ENCODE peak calls at places on chromosomes 2 and 18, in ten cellular contexts. A is activated CD8-positive, alpha-beta T cell treated with anti-CD3 and anti-CD28 coated beads for 36 hours; S is fibroblast of pulmonary artery; V is transverse colon; I is cardiac muscle cell; M is astrocyte of the spinal cord; F is foreskin fibroblast; H is fibroblast of mammary gland; D is nephron progenitor cell; G is AG10803. E is an unnamed sample.

GRCh38 chr2:29115797-29116781 is 874 bp downstream of the CLIP4 start:
- DNase-seq in D (peak), V (peak), H (peak), A (peak), I (peak), S (peak), F (peak), M (peak), G (peak), E (peak)

GRCh38 chr2:66849128-66849527 is 414.2 kb downstream of the MEIS1 start:
- DNase-seq in F (no peak), D (no peak), M (no peak), I (no peak), S (no peak), H (no peak), A (no peak), G (no peak), V (no peak), E (no peak)

GRCh38 chr2:52501715-52502475 is 1265.7 kb upstream of the CHAC2 start:
- DNase-seq in V (no peak), I (no peak), S (no peak), G (no peak), H (no peak), D (no peak), F (no peak), A (no peak), M (no peak), E (no peak)

GRCh38 chr2:33859791-33860461 is 260.8 kb upstream of the FAM98A start:
- DNase-seq in H (no peak), A (no peak), S (no peak), F (no peak), G (no peak), M (peak), I (no peak), D (no peak), V (no peak), E (no peak)

GRCh38 chr2:237603718-237604362 is 13.3 kb upstream of the RAB17 start:
- DNase-seq in I (no peak), A (peak), G (no peak), V (peak), F (peak), S (peak), H (peak), M (peak), D (no peak), E (peak)

GRCh38 chr18:77063256-77063655 is 69.3 kb downstream of the MBP start:
- DNase-seq in H (peak), S (peak), F (no peak), I (no peak), G (no peak), A (peak), D (no peak), V (peak), M (peak), E (no peak)

GRCh38 chr2:68911714-68912510 is 40.7 kb upstream of the BMP10 start:
- DNase-seq in M (no peak), I (no peak), G (no peak), A (no peak), V (no peak), H (no peak), S (no peak), D (no peak), F (no peak), E (no peak)

GRCh38 chr2:217626926-217627325 is 375.9 kb downstream of the TNS1 start:
- DNase-seq in F (no peak), I (no peak), H (no peak), A (no peak), G (no peak), M (no peak), V (no peak), D (no peak), S (no peak), E (no peak)

GRCh38 chr2:235116885-235117492 is 165.2 kb downstream of the SH3BP4 start:
- DNase-seq in I (peak), V (no peak), D (no peak), A (no peak), G (peak), H (peak), F (peak), S (peak), M (peak), E (peak)

GRCh38 chr2:1676091-1676912 is 68.0 kb downstream of the PXDN start:
- DNase-seq in M (no peak), V (no peak), S (no peak), I (no peak), G (no peak), A (no peak), H (no peak), F (no peak), D (no peak), E (no peak)

GRCh38 chr2:160220545-160221009 is 20.5 kb upstream of the ITGB6 start:
- DNase-seq in G (no peak), V (no peak), S (no peak), A (peak), I (no peak), F (no peak), D (no peak), M (no peak), H (no peak), E (no peak)

GRCh38 chr2:183125659-183126341 is 1.6 kb downstream of the NUP35 start:
- DNase-seq in D (no peak), F (no peak), A (no peak), M (no peak), S (no peak), H (no peak), V (no peak), G (no peak), I (no peak), E (no peak)

DNA sequence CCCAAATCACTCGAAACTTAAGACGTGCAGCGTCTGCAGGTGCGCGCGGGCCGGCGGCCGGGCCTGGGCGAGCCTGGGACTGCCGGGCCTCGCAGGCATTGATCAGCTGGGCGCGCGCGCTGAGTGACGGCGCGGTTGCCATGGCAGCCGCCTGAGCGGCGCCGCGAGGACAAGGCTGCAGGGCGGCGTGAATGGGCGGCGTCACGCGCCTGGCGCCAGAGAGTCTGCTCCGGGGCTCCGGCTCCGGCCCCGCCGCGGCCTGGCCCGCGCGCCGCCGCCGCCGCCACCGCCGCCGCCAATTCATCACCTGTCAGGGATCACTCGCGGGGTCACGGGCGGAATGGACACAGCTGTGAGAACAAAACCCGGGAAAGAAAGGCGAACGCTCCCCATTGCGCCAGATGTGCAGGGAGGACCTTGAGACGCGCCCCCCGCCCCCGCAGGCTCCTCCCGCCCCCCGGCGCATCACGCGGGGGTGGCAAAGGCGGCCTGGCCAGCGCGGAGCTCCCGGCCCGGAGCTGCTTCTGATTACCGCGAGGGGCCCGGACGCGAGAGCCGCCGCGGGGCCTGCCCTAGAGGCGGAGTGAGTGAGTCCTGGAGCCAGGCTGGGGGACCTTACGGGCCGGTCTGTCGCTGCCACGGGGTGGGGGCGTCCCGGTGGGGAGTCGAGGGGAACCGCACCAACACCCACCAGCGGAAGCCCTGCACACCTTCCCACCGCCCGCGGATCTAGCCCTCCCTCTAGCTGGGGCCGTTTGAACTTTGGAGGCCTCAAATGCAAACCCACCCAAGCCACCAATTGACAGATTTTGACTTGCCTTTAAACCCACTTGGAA is 2.9 kb upstream of the ID2 start:
- DNase-seq in M (peak), A (peak), H (peak), I (peak), F (peak), G (peak), D (peak), V (peak), S (peak), E (peak)
- TF ChIP-seq CTCF in M (no peak), A (no peak), H (no peak), I (no peak), F (peak), G (no peak), D (no peak), V (no peak), S (no peak), E (peak)

DNA sequence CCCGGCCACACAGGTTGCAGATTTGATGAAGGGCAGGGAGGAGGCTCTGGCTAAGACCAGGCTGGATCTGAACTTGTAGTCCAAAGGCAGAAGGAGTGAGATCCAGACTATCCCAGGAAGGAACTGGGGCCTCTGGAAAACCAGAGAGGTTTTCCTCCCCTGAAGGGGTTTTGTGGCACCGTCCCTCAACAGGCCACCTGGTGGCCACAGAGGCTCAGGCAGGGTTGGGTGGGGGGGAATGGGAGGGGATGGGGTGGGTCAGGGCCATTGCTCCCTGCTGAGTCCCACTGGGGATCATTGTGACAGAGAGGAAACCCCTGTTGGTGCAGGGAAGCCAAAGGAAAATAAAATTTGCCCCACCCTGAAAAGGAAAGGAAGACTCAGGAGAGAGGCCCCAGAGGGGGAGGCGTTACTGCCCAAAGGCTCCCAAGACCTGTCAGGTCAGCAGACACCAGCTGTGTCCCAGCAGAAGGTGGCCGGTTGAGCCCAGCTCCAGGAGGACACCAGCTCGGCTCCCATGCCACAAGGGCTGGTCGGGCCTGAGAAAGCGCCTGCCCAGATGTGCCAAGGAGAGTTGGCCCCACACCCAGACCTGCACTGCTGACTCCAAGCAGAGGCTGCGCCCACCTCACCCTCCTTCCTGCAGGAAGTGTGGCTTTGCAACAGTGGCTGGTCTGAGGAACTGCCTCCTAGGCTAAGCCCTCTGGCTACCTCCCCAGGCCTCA is 37.3 kb upstream of the PTMA start:
- DNase-seq in D (no peak), I (peak), M (no peak), S (peak), G (no peak), V (peak), A (no peak), F (no peak), H (no peak), E (no peak)
- TF ChIP-seq CTCF in D (peak), I (peak), M (peak), S (peak), G (peak), V (peak), A (peak), F (no peak), H (peak), E (peak)

DNA sequence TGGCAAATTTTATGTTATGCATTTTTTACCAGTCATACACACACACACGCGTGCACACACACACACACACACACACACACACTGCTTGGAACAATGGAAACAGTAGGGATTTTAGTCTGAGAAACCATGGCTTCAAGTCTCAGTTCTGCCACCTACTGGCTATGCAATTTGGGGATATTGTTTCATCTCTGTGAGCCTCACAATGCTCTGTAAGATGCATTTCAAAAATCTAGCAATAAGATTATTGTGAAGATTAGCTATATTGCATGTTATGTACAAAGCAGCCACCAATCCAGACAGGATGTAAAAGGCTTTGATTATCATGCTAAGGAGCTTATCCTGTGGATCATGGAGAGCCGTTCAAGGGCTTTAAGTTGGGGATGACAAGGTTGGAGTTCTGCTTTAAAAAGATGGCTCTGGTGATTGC is 401.4 kb downstream of the NBAS start:
- DNase-seq in H (peak), F (peak), A (peak), G (peak), I (peak), M (peak), V (no peak), S (peak), D (no peak), E (peak)
- TF ChIP-seq CTCF in H (peak), F (peak), A (peak), G (peak), I (peak), M (peak), V (peak), S (peak), D (peak), E (peak)

GRCh38 chr18:70172225-70172624 is 33.3 kb downstream of the RTTN start:
- DNase-seq in G (peak), S (peak), M (peak), A (no peak), D (no peak), H (peak), F (peak), V (no peak), I (no peak), E (peak)
- TF ChIP-seq CTCF in G (peak), S (peak), M (peak), A (no peak), D (no peak), H (peak), F (peak), V (no peak), I (peak), E (peak)

DNA sequence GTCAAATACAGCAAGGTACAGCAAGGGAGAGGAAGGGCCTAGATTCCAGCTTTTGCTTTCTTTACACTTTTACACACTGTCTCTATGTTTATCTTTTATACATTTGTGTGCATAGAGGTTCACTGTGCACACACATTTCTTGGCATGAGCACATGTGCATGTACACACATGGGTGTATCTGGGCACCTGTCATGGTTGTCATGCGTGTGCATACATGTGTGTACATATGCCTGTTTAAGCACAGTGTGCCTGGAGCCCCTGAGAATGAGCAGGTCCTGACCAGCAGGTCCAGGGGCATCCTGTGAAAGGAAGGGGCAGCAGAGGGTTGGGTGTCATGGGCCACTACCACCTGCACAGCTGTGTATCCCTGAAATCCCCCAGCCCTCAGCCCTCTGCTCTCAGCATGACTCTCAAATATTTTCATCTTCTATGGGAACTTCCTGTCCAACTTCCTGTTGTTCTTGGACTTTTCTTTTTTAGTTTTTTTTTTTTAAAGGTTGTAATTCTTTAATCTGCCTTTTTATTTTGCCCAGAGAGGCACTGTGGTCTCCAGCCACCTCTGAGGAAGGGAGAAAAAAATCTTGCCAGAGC is 97.0 kb upstream of the EPAS1 start:
- DNase-seq in S (peak), H (no peak), A (no peak), G (no peak), I (no peak), V (no peak), F (no peak), M (no peak), D (no peak), E (no peak)
- TF ChIP-seq CTCF in S (no peak), H (no peak), A (no peak), G (no peak), I (no peak), V (no peak), F (no peak), M (no peak), D (no peak), E (no peak)

GRCh38 chr2:241742320-241742939 is 8.0 kb downstream of the D2HGDH start:
- DNase-seq in I (no peak), M (no peak), V (no peak), S (no peak), F (no peak), D (no peak), H (no peak), A (no peak), G (no peak), E (no peak)
- TF ChIP-seq CTCF in I (no peak), M (no peak), V (no peak), S (no peak), F (no peak), D (no peak), H (no peak), A (no peak), G (no peak), E (no peak)

DNA sequence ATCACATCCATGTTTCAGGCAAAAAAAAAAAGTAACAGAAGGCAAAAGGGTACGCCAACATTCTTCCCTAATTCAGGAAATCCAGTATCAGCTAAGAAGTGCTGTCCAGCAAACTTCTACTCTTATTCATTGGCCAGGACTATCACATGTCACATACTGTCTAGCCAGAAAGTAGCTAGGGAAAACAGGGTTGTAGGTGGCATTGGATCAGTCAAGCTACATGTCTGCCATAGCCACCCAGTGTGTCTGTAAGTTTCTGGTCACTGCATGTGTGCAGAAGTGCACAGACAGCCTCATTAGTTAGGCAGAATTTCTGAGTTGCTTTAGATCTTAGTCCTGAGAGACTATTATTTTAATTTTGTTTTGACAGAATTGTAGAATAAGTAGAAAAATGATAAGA is 465.3 kb upstream of the NRP2 start:
- DNase-seq in M (no peak), I (no peak), G (no peak), D (no peak), S (no peak), H (no peak), A (no peak), F (no peak), V (no peak), E (no peak)
- TF ChIP-seq CTCF in M (no peak), I (no peak), G (no peak), D (no peak), S (no peak), H (no peak), A (no peak), F (no peak), V (no peak), E (no peak)